ENCODE peak calls at places on chromosome 1, in six cellular contexts. One of them, this sample, is unnamed.

GRCh38 chr1:36762174-36762573 is 272.1 kb downstream of the GRIK3 start:
- DNase-seq in left lobe of liver: no peak
- DNase-seq in WERI-Rb-1: no peak
- DNase-seq in DMS153: no peak
- DNase-seq in H54: no peak
- DNase-seq in stimulated activated CD8-positive, alpha-beta memory T cell treated with anti-CD3 and anti-CD28 coated beads, Interleukin-4, amount 100 ng/mL, for 24 hours: no peak
- DNase-seq in this sample: no peak

GRCh38 chr1:40462956-40463590 is 12.8 kb downstream of the ZFP69B start:
- DNase-seq in left lobe of liver: no peak
- DNase-seq in WERI-Rb-1: no peak
- DNase-seq in DMS153: no peak
- DNase-seq in H54: no peak
- DNase-seq in stimulated activated CD8-positive, alpha-beta memory T cell treated with anti-CD3 and anti-CD28 coated beads, Interleukin-4, amount 100 ng/mL, for 24 hours: no peak
- DNase-seq in this sample: no peak

GRCh38 chr1:90715334-90715733 is 1.8 kb downstream of the BARHL2 start:
- DNase-seq in left lobe of liver: no peak
- DNase-seq in WERI-Rb-1: no peak
- DNase-seq in DMS153: no peak
- DNase-seq in H54: no peak
- DNase-seq in stimulated activated CD8-positive, alpha-beta memory T cell treated with anti-CD3 and anti-CD28 coated beads, Interleukin-4, amount 100 ng/mL, for 24 hours: no peak
- DNase-seq in this sample: no peak

GRCh38 chr1:175016073-175016722 is 7.0 kb downstream of the MRPS14 start:
- DNase-seq in left lobe of liver: no peak
- DNase-seq in WERI-Rb-1: no peak
- DNase-seq in DMS153: no peak
- DNase-seq in H54: no peak
- DNase-seq in stimulated activated CD8-positive, alpha-beta memory T cell treated with anti-CD3 and anti-CD28 coated beads, Interleukin-4, amount 100 ng/mL, for 24 hours: no peak
- DNase-seq in this sample: no peak

GRCh38 chr1:196558424-196558823 is 49.8 kb downstream of the KCNT2 start:
- DNase-seq in left lobe of liver: no peak
- DNase-seq in WERI-Rb-1: no peak
- DNase-seq in DMS153: no peak
- DNase-seq in H54: no peak
- DNase-seq in stimulated activated CD8-positive, alpha-beta memory T cell treated with anti-CD3 and anti-CD28 coated beads, Interleukin-4, amount 100 ng/mL, for 24 hours: no peak
- DNase-seq in this sample: no peak

GRCh38 chr1:177511036-177511435 is 340.3 kb downstream of the BRINP2 start:
- DNase-seq in left lobe of liver: no peak
- DNase-seq in WERI-Rb-1: no peak
- DNase-seq in DMS153: no peak
- DNase-seq in H54: no peak
- DNase-seq in stimulated activated CD8-positive, alpha-beta memory T cell treated with anti-CD3 and anti-CD28 coated beads, Interleukin-4, amount 100 ng/mL, for 24 hours: no peak
- DNase-seq in this sample: no peak

GRCh38 chr1:160975026-160975425 is 20.4 kb upstream of the ITLN2 start:
- DNase-seq in left lobe of liver: no peak
- DNase-seq in WERI-Rb-1: no peak
- DNase-seq in DMS153: no peak
- DNase-seq in H54: no peak
- DNase-seq in stimulated activated CD8-positive, alpha-beta memory T cell treated with anti-CD3 and anti-CD28 coated beads, Interleukin-4, amount 100 ng/mL, for 24 hours: no peak
- DNase-seq in this sample: no peak

GRCh38 chr1:27392778-27393635 is 585 bp downstream of the GPR3 start:
- DNase-seq in left lobe of liver: no peak
- DNase-seq in WERI-Rb-1: peak
- DNase-seq in DMS153: no peak
- DNase-seq in H54: no peak
- DNase-seq in stimulated activated CD8-positive, alpha-beta memory T cell treated with anti-CD3 and anti-CD28 coated beads, Interleukin-4, amount 100 ng/mL, for 24 hours: no peak
- DNase-seq in this sample: peak

GRCh38 chr1:99475991-99476532 is 169.9 kb upstream of the PALMD start:
- DNase-seq in left lobe of liver: no peak
- DNase-seq in WERI-Rb-1: no peak
- DNase-seq in DMS153: no peak
- DNase-seq in H54: no peak
- DNase-seq in stimulated activated CD8-positive, alpha-beta memory T cell treated with anti-CD3 and anti-CD28 coated beads, Interleukin-4, amount 100 ng/mL, for 24 hours: no peak
- DNase-seq in this sample: no peak

GRCh38 chr1:48450505-48450904 is 21.5 kb downstream of the SPATA6 start:
- DNase-seq in left lobe of liver: no peak
- DNase-seq in WERI-Rb-1: no peak
- DNase-seq in DMS153: no peak
- DNase-seq in H54: no peak
- DNase-seq in stimulated activated CD8-positive, alpha-beta memory T cell treated with anti-CD3 and anti-CD28 coated beads, Interleukin-4, amount 100 ng/mL, for 24 hours: no peak
- DNase-seq in this sample: no peak